ENCODE peak calls at places on chromosomes 3 and 15, in five cellular contexts. Y is A549, L is K562, J is WTC11, M is GM12878. F is an unnamed sample.

GRCh38 chr15:67185051-67185450 is 69.4 kb downstream of the AAGAB start:
- DNase-seq in Y (no peak), L (no peak), J (no peak), M (no peak), F (no peak)

GRCh38 chr3:71313844-71314243 is 269.7 kb downstream of the FOXP1 start:
- DNase-seq in Y (no peak), L (no peak), J (no peak), M (no peak), F (no peak)

GRCh38 chr3:39065197-39065596 is 13.4 kb downstream of the WDR48 start:
- DNase-seq in Y (peak), L (no peak), J (peak), M (no peak), F (peak)

GRCh38 chr3:29642393-29643033 is 361.6 kb downstream of the RBMS3 start:
- DNase-seq in Y (peak), L (no peak), J (no peak), M (no peak), F (no peak)

GRCh38 chr3:46442591-46443530 is 21.8 kb downstream of the LTF start:
- DNase-seq in Y (peak), L (no peak), J (no peak), M (no peak), F (peak)

GRCh38 chr3:39531066-39531465 is 63.6 kb downstream of the MOBP start:
- DNase-seq in Y (no peak), L (no peak), J (no peak), M (no peak), F (no peak)

GRCh38 chr3:44913868-44914468 is 39.6 kb downstream of the TGM4 start:
- DNase-seq in Y (peak), L (peak), J (peak), M (no peak), F (peak)

GRCh38 chr15:78914027-78914764 is 30.6 kb downstream of the CTSH start:
- DNase-seq in Y (peak), L (no peak), J (peak), M (no peak), F (peak)

GRCh38 chr3:142127941-142128658 is 21.2 kb downstream of the TFDP2 start:
- DNase-seq in Y (no peak), L (no peak), J (no peak), M (no peak), F (no peak)

GRCh38 chr3:113254171-113254947 is 43.0 kb downstream of the BOC start:
- DNase-seq in Y (no peak), L (no peak), J (no peak), M (no peak), F (no peak)

GRCh38 chr15:82624438-82624837 is 22.7 kb downstream of the CPEB1 start:
- DNase-seq in Y (no peak), L (no peak), J (no peak), M (no peak), F (no peak)

GRCh38 chr15:54659668-54660067 is 537.1 kb downstream of the RSL24D1 start:
- DNase-seq in Y (no peak), L (no peak), J (no peak), M (no peak), F (no peak)

GRCh38 chr15:98930591-98930990 is 77.0 kb downstream of the PGPEP1L start:
- DNase-seq in Y (no peak), L (no peak), J (no peak), M (no peak), F (no peak)

GRCh38 chr3:100106531-100107155 is 7.7 kb downstream of the FILIP1L start:
- DNase-seq in Y (no peak), L (no peak), J (no peak), M (no peak), F (no peak)

GRCh38 chr3:112671930-112672715 is 31.2 kb upstream of the CCDC80 start:
- DNase-seq in Y (peak), L (no peak), J (no peak), M (no peak), F (no peak)

GRCh38 chr15:33279613-33280205 is 31.1 kb upstream of the RYR3 start:
- DNase-seq in Y (peak), L (no peak), J (no peak), M (no peak), F (no peak)

GRCh38 chr3:196654691-196655090 is 15.2 kb downstream of the NRROS start:
- DNase-seq in Y (no peak), L (no peak), J (no peak), M (no peak), F (no peak)

GRCh38 chr15:60970246-60971170 is 258.6 kb downstream of the RORA start:
- DNase-seq in Y (no peak), L (no peak), J (no peak), M (no peak), F (no peak)

GRCh38 chr15:89672221-89673161 is 6.7 kb downstream of the PLIN1 start:
- DNase-seq in Y (no peak), L (no peak), J (no peak), M (no peak), F (no peak)

GRCh38 chr3:51390600-51391074 is 448 bp upstream of the RBM15B start:
- DNase-seq in Y (no peak), L (no peak), J (no peak), M (no peak), F (no peak)

DNA sequence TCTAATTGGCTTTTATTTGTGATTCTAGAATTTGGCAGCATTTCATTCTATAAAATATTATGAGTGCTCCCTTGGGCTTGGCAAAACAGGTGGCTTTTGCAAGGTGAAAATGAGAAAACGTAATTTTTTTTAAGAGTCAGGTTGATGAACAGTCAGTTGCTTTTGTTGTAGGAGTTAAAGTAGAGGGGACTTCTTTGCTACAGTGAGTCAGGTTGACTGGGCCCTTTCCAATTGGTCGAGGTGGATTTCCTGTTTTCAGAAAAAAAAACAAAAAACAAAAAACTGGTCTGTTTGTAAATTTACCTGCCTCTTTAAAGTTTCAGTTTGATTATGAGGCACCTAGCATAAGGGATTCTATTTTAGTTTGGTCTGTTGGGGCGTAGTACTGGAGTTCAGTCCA is 1469.4 kb upstream of the GBE1 start:
- DNase-seq in Y (no peak), L (no peak), J (no peak), M (no peak), F (no peak)
- TF ChIP-seq ESRRA in Y (no peak), L (no peak), J (no peak), M (no peak), F (no peak)

DNA sequence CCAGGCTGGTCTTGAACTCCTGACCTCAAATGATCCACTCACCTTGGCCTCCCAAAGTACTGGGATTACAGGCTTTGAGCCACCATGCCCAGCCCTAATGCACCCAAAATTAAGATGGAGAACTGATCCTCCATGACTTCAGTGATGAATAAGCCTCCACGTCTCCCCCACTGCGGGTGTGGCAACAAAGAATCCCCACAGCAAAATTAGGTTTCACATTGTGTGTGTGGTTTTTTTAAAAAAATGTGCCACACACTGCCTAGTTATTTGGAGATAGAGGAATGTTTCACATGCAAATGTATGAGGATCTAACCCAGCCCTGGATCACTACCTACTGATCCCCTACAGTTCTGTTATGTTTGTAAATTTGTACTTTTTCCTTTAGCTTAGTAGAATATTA is 17.3 kb downstream of the HDAC11 start:
- DNase-seq in Y (no peak), L (no peak), J (no peak), M (peak), F (no peak)
- TF ChIP-seq ESRRA in Y (no peak), L (no peak), J (no peak), M (no peak), F (no peak)

GRCh38 chr3:49009391-49009790 is 2.2 kb downstream of the WDR6 start:
- DNase-seq in Y (no peak), L (no peak), J (no peak), M (no peak), F (no peak)
- TF ChIP-seq ESRRA in Y (no peak), L (no peak), J (no peak), M (no peak), F (no peak)

GRCh38 chr3:183845608-183846288 is 20.4 kb upstream of the MAP6D1 start:
- DNase-seq in Y (no peak), L (no peak), J (no peak), M (no peak), F (no peak)
- TF ChIP-seq ESRRA in Y (no peak), L (no peak), J (no peak), M (no peak), F (no peak)

GRCh38 chr15:34813446-34814190 is 18.3 kb upstream of the ACTC1 start:
- DNase-seq in Y (no peak), L (no peak), J (no peak), M (no peak), F (no peak)

GRCh38 chr15:34808016-34808415 is 12.7 kb upstream of the ACTC1 start:
- DNase-seq in Y (no peak), L (no peak), J (no peak), M (no peak), F (no peak)

GRCh38 chr15:34812369-34812768 is 17.0 kb upstream of the ACTC1 start:
- DNase-seq in Y (no peak), L (no peak), J (no peak), M (no peak), F (no peak)

GRCh38 chr15:34809186-34809585 is 13.8 kb upstream of the ACTC1 start:
- DNase-seq in Y (no peak), L (no peak), J (no peak), M (no peak), F (no peak)

GRCh38 chr15:34810455-34811146 is 15.3 kb upstream of the ACTC1 start:
- DNase-seq in Y (peak), L (no peak), J (no peak), M (no peak), F (no peak)
- TF ChIP-seq ESRRA in Y (no peak), L (no peak), J (no peak), M (no peak), F (no peak)

GRCh38 chr3:72652395-72652794 is 195.8 kb downstream of the SHQ1 start:
- DNase-seq in Y (no peak), L (no peak), J (no peak), M (no peak), F (no peak)
- TF ChIP-seq ESRRA in Y (no peak), L (no peak), J (no peak), M (no peak), F (no peak)

GRCh38 chr15:94844533-94845390 is 613.4 kb downstream of the MCTP2 start:
- DNase-seq in Y (peak), L (peak), J (peak), M (no peak), F (peak)
- TF ChIP-seq ESRRA in Y (no peak), L (peak), J (no peak), M (no peak), F (no peak)

GRCh38 chr15:70618929-70619328 is 144.4 kb downstream of the UACA start:
- DNase-seq in Y (no peak), L (no peak), J (no peak), M (no peak), F (no peak)
- TF ChIP-seq ESRRA in Y (no peak), L (no peak), J (no peak), M (no peak), F (no peak)

F was measured in HepG2.